ENCODE peak calls at places on chromosomes 7 and 10, in five cellular contexts. One of them, this sample, is unnamed.

GRCh38 chr7:152127229-152127628 is 101.8 kb downstream of the GALNT11 start:
- DNase-seq in fibroblast of lung: no peak
- DNase-seq in mesenchymal stem cell: no peak
- DNase-seq in effector memory CD4-positive, alpha-beta T cell: no peak
- DNase-seq in keratinocyte: no peak
- DNase-seq in this sample: no peak

GRCh38 chr7:55132890-55133551 is 114.2 kb downstream of the EGFR start:
- DNase-seq in fibroblast of lung: peak; percentile 98
- DNase-seq in mesenchymal stem cell: peak; percentile 99
- DNase-seq in effector memory CD4-positive, alpha-beta T cell: no peak
- DNase-seq in keratinocyte: peak; percentile 93
- DNase-seq in this sample: peak; percentile 99

GRCh38 chr10:117075064-117075463 is 63.0 kb downstream of the VAX1 start:
- DNase-seq in fibroblast of lung: no peak
- DNase-seq in mesenchymal stem cell: peak; percentile 8
- DNase-seq in effector memory CD4-positive, alpha-beta T cell: no peak
- DNase-seq in keratinocyte: no peak
- DNase-seq in this sample: peak; percentile 1

GRCh38 chr7:46264646-46265045 is 343.6 kb upstream of the IGFBP3 start:
- DNase-seq in fibroblast of lung: no peak
- DNase-seq in mesenchymal stem cell: no peak
- DNase-seq in effector memory CD4-positive, alpha-beta T cell: no peak
- DNase-seq in keratinocyte: no peak
- DNase-seq in this sample: no peak

GRCh38 chr10:118753331-118753730 is 1.4 kb downstream of the CACUL1 start:
- DNase-seq in fibroblast of lung: peak; percentile 44
- DNase-seq in mesenchymal stem cell: peak; percentile 53
- DNase-seq in effector memory CD4-positive, alpha-beta T cell: no peak
- DNase-seq in keratinocyte: no peak
- DNase-seq in this sample: peak; percentile 17

GRCh38 chr10:44853148-44853734 is 57.9 kb upstream of the TMEM72 start:
- DNase-seq in fibroblast of lung: peak; percentile 58
- DNase-seq in mesenchymal stem cell: no peak
- DNase-seq in effector memory CD4-positive, alpha-beta T cell: no peak
- DNase-seq in keratinocyte: no peak
- DNase-seq in this sample: no peak

GRCh38 chr7:108497082-108497725 is 28.7 kb downstream of the PNPLA8 start:
- DNase-seq in fibroblast of lung: peak; percentile 68
- DNase-seq in mesenchymal stem cell: peak; percentile 60
- DNase-seq in effector memory CD4-positive, alpha-beta T cell: no peak
- DNase-seq in keratinocyte: peak; percentile 28
- DNase-seq in this sample: peak; percentile 60

GRCh38 chr10:77383861-77384553 is 253.6 kb downstream of the KCNMA1 start:
- DNase-seq in fibroblast of lung: no peak
- DNase-seq in mesenchymal stem cell: peak; percentile 69
- DNase-seq in effector memory CD4-positive, alpha-beta T cell: no peak
- DNase-seq in keratinocyte: no peak
- DNase-seq in this sample: peak; percentile 79

GRCh38 chr7:50729962-50730361 is 52.7 kb downstream of the GRB10 start:
- DNase-seq in fibroblast of lung: no peak
- DNase-seq in mesenchymal stem cell: no peak
- DNase-seq in effector memory CD4-positive, alpha-beta T cell: no peak
- DNase-seq in keratinocyte: no peak
- DNase-seq in this sample: no peak

GRCh38 chr7:82697897-82698296 is 254.3 kb upstream of the CACNA2D1 start:
- DNase-seq in fibroblast of lung: peak; percentile 45
- DNase-seq in mesenchymal stem cell: peak; percentile 30
- DNase-seq in effector memory CD4-positive, alpha-beta T cell: no peak
- DNase-seq in keratinocyte: no peak
- DNase-seq in this sample: no peak

DNA sequence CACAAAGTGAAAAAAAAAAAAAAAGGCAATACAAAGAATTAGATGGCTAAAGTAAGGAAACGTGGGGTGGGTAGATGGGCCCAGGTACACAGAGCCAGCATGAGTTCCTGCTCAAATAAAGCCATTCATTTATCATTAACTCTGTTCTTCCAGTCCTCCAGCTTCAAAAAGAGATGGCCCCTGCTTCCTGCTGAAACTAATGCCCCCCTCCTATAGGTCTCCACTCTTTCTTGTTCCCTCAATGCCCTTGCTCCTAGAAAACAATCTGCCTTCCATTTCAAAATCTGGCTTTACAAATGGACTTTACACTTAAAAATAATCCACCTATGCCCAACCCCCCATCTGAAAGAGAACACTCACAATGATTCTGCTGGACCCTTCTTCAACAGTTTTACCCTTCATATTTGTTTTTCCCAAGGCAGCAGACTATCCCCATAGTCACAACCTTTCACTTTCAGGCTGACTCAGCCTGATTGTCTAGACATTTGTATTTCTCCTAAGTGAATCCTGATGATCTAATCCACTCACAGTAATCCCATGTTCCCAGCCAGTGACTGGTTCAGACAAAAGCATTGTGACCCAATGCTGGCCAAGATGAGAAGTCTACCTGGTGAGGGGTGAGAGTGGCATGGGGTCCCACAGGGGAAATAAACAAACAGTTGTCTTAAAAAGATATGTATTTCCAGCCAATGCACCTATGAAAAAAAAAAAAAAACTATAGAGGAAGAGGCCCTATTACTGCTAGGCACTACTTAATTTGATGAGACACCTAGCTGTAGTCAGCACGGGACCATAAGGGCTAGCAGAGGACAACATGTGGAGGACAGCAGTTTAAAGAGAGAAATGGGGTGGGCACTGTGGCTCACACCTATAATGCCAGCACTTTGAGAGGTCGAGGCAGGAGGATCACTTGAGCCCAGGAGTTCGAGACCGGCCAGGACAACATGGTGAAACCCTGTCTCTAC is 74.6 kb upstream of the GRID1 start:
- DNase-seq in fibroblast of lung: peak; percentile 23
- DNase-seq in mesenchymal stem cell: peak; percentile 94
- DNase-seq in effector memory CD4-positive, alpha-beta T cell: no peak
- DNase-seq in keratinocyte: no peak
- DNase-seq in this sample: peak; percentile 96
- H3K27ac ChIP-seq in fibroblast of lung: peak overlapping the region; percentile 5
- H3K27ac ChIP-seq in mesenchymal stem cell: peak overlapping the region; percentile 75
- H3K27ac ChIP-seq in effector memory CD4-positive, alpha-beta T cell: no peak overlapping the region
- H3K27ac ChIP-seq in keratinocyte: peak overlapping the region; percentile 48
- H3K27ac ChIP-seq in this sample: peak overlapping the region; percentile 97

GRCh38 chr10:52283174-52283573 is 30.9 kb upstream of the DKK1 start:
- DNase-seq in fibroblast of lung: peak; percentile 3
- DNase-seq in mesenchymal stem cell: peak; percentile 55
- DNase-seq in effector memory CD4-positive, alpha-beta T cell: no peak
- DNase-seq in keratinocyte: no peak
- DNase-seq in this sample: peak; percentile 2
- H3K4me3 ChIP-seq in fibroblast of lung: no peak overlapping the region
- H3K4me3 ChIP-seq in mesenchymal stem cell: no peak overlapping the region
- H3K4me3 ChIP-seq in effector memory CD4-positive, alpha-beta T cell: no peak overlapping the region
- H3K4me3 ChIP-seq in keratinocyte: no peak overlapping the region
- H3K4me3 ChIP-seq in this sample: no peak overlapping the region

GRCh38 chr10:75708060-75708459 is 276.6 kb downstream of the LRMDA start:
- DNase-seq in fibroblast of lung: no peak
- DNase-seq in mesenchymal stem cell: no peak
- DNase-seq in effector memory CD4-positive, alpha-beta T cell: no peak
- DNase-seq in keratinocyte: no peak
- DNase-seq in this sample: no peak
- H3K27ac ChIP-seq in fibroblast of lung: no peak overlapping the region
- H3K27ac ChIP-seq in mesenchymal stem cell: no peak overlapping the region
- H3K27ac ChIP-seq in effector memory CD4-positive, alpha-beta T cell: no peak overlapping the region
- H3K27ac ChIP-seq in keratinocyte: no peak overlapping the region
- H3K27ac ChIP-seq in this sample: no peak overlapping the region

DNA sequence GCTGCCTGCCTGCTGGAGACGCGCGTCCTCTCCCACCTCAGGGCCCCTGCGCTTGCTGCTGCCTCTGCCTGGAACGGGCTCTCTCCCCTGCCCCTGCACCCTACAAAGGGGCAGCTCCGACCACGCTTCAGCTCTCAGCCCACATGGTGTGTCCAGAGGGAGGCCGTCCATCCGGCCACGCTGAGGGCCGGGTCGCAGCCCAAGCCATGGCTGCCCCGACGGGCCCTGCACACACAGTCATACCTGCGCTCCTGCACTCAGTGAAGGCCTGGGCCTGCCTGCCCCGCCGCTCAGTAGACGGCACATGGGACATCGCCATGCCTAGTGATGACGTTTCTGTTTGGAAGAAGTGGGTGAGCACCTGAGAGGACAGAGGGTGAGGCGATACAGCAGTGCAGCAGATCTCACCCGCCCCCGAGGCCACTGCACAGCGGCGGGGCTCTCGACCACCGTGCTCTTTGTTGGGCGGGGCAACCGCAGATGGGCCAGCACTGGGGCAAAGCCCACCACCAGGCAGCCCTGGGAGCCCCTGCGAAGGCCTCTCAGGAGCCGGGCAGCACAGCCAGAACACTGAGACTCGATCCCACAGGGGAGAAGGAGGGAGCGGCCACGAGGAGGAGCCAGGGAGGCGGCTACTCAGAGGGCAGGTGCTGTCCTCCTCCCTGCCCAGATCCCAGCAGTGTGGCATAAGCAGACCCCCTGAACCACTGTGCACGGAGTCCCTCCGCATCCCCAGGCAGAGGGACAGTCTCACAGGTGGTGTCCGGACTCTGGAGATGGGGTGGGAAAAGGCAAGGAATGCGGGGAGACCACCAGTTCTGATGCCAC is 129.5 kb downstream of the MAD1L1 start:
- DNase-seq in fibroblast of lung: no peak
- DNase-seq in mesenchymal stem cell: no peak
- DNase-seq in effector memory CD4-positive, alpha-beta T cell: no peak
- DNase-seq in keratinocyte: no peak
- DNase-seq in this sample: no peak
- H3K4me3 ChIP-seq in fibroblast of lung: no peak overlapping the region
- H3K4me3 ChIP-seq in mesenchymal stem cell: peak overlapping the region; percentile 12
- H3K4me3 ChIP-seq in effector memory CD4-positive, alpha-beta T cell: no peak overlapping the region
- H3K4me3 ChIP-seq in keratinocyte: no peak overlapping the region
- H3K4me3 ChIP-seq in this sample: no peak overlapping the region

GRCh38 chr10:21509391-21510217 is 15.9 kb downstream of the SKIDA1 start:
- DNase-seq in fibroblast of lung: no peak
- DNase-seq in mesenchymal stem cell: no peak
- DNase-seq in effector memory CD4-positive, alpha-beta T cell: no peak
- DNase-seq in keratinocyte: no peak
- DNase-seq in this sample: no peak
- H3K27ac ChIP-seq in fibroblast of lung: peak overlapping the region; percentile 53
- H3K27ac ChIP-seq in mesenchymal stem cell: no peak overlapping the region
- H3K27ac ChIP-seq in effector memory CD4-positive, alpha-beta T cell: no peak overlapping the region
- H3K27ac ChIP-seq in keratinocyte: no peak overlapping the region
- H3K27ac ChIP-seq in this sample: no peak overlapping the region